ENCODE peak calls at places on chromosomes 3 and 15, in eight cellular contexts. G, E, L, Y, X, H, O and V are unnamed samples.

GRCh38 chr15:34018021-34018645 is 20.9 kb downstream of the AVEN start:
- DNase-seq in H (no peak), Y (peak; percentile 18), O (no peak), X (no peak), L (no peak), E (no peak), G (no peak), V (no peak)

GRCh38 chr15:88299502-88299901 is 43.0 kb upstream of the NTRK3 start:
- DNase-seq in E (no peak), O (no peak), X (no peak), H (no peak), L (no peak), Y (no peak), G (no peak), V (no peak)

GRCh38 chr15:96102631-96103030 is 227.9 kb upstream of the NR2F2 start:
- DNase-seq in O (no peak), L (no peak), X (no peak), G (no peak), E (no peak), H (no peak), Y (no peak), V (no peak)

GRCh38 chr3:117059054-117059989 is 349.7 kb downstream of the TUSC7 start:
- DNase-seq in H (peak; percentile 52), X (no peak), E (peak; percentile 48), Y (peak; percentile 20), L (peak; percentile 23), G (no peak), O (no peak), V (no peak)

GRCh38 chr3:27483117-27484001 is 825 bp downstream of the SLC4A7 start:
- DNase-seq in O (no peak), L (peak; percentile 81), H (peak; percentile 58), X (peak; percentile 3), E (peak; percentile 84), G (peak; percentile 50), Y (peak; percentile 86), V (peak; percentile 53)

GRCh38 chr3:82685761-82686160 is 924.3 kb upstream of the GBE1 start:
- DNase-seq in Y (peak; percentile 85), G (no peak), X (no peak), O (no peak), E (no peak), H (no peak), L (no peak), V (no peak)

GRCh38 chr3:30644615-30645014 is 38.2 kb downstream of the TGFBR2 start:
- DNase-seq in Y (peak; percentile 76), X (no peak), E (peak; percentile 81), O (peak; percentile 73), H (no peak), L (peak; percentile 64), G (peak; percentile 64), V (peak; percentile 64)

GRCh38 chr3:126781889-126782491 is 78.0 kb downstream of the CHCHD6 start:
- DNase-seq in E (peak; percentile 81), H (peak; percentile 4), G (no peak), Y (peak; percentile 97), X (no peak), L (peak; percentile 90), O (no peak), V (peak; percentile 81)

GRCh38 chr3:189512039-189512438 is 119.2 kb upstream of the TP63 start:
- DNase-seq in Y (no peak), H (no peak), X (no peak), G (no peak), E (no peak), L (no peak), O (no peak), V (no peak)

GRCh38 chr3:185152433-185153169 is at the start of gene C3orf70:
- DNase-seq in G (peak; percentile 71), Y (peak; percentile 49), L (peak; percentile 54), X (no peak), H (peak; percentile 54), E (peak; percentile 57), O (peak; percentile 20), V (no peak)

GRCh38 chr3:50154840-50155490 is at the start of gene SEMA3F:
- DNase-seq in G (peak; percentile 65), H (peak; percentile 92), X (no peak), L (peak; percentile 55), E (peak; percentile 49), O (no peak), Y (peak; percentile 51), V (no peak)

GRCh38 chr15:86555114-86555513 is 475.4 kb downstream of the AGBL1 start:
- DNase-seq in Y (no peak), X (no peak), H (no peak), L (no peak), G (no peak), E (no peak), O (no peak), V (no peak)

GRCh38 chr3:13022348-13023250 is 50.6 kb downstream of the IQSEC1 start:
- DNase-seq in H (peak; percentile 37), E (peak; percentile 73), Y (peak; percentile 86), L (peak; percentile 91), X (peak; percentile 50), G (peak; percentile 87), O (peak; percentile 53), V (peak; percentile 23)

GRCh38 chr15:74889390-74889881 is 406 bp upstream of the MPI start:
- DNase-seq in Y (peak; percentile 42), L (no peak), E (peak; percentile 40), H (peak; percentile 45), O (no peak), X (no peak), G (peak; percentile 46), V (no peak)

GRCh38 chr3:7589526-7589925 is 728.6 kb downstream of the GRM7 start:
- DNase-seq in L (no peak), H (no peak), E (no peak), G (no peak), Y (no peak), O (no peak), X (no peak), V (no peak)

GRCh38 chr3:185423178-185423577 is 60.2 kb downstream of the MAP3K13 start:
- DNase-seq in X (no peak), Y (peak; percentile 26), L (no peak), O (no peak), G (no peak), H (no peak), E (peak; percentile 15), V (no peak)

GRCh38 chr3:50057756-50058155 is 31.0 kb upstream of the RBM5 start:
- DNase-seq in X (no peak), L (no peak), Y (no peak), O (no peak), G (no peak), E (no peak), H (no peak), V (no peak)

GRCh38 chr3:2511356-2511755 is 412.7 kb downstream of the CNTN4 start:
- DNase-seq in L (no peak), O (no peak), H (peak; percentile 42), E (no peak), G (no peak), X (no peak), Y (no peak), V (no peak)

GRCh38 chr3:113136529-113136928 is 74.8 kb upstream of the BOC start:
- DNase-seq in X (no peak), G (no peak), O (no peak), Y (no peak), L (no peak), E (no peak), H (no peak), V (no peak)

GRCh38 chr3:100992086-100993033 is 861 bp downstream of the ABI3BP start:
- DNase-seq in L (peak; percentile 48), O (no peak), E (peak; percentile 65), H (no peak), G (no peak), X (no peak), Y (no peak), V (no peak)

GRCh38 chr3:193869221-193870201 is 266.4 kb upstream of the HES1 start:
- DNase-seq in X (no peak), L (peak; percentile 95), H (no peak), E (peak; percentile 85), O (no peak), Y (peak; percentile 91), G (peak; percentile 57), V (peak; percentile 4)

GRCh38 chr3:54882114-54882833 is 45.6 kb downstream of the LRTM1 start:
- DNase-seq in G (no peak), L (peak; percentile 97), E (peak; percentile 80), Y (peak; percentile 98), X (no peak), O (no peak), H (no peak), V (peak; percentile 94)

GRCh38 chr3:131568460-131568859 is 65.7 kb upstream of the MRPL3 start:
- DNase-seq in Y (no peak), X (no peak), H (peak; percentile 17), L (no peak), E (no peak), O (no peak), G (no peak), V (no peak)
- TF ChIP-seq CTCF in Y (no peak), X (no peak), H (no peak), L (no peak), E (no peak), O (no peak), G (no peak), V (peak; percentile 11)

DNA sequence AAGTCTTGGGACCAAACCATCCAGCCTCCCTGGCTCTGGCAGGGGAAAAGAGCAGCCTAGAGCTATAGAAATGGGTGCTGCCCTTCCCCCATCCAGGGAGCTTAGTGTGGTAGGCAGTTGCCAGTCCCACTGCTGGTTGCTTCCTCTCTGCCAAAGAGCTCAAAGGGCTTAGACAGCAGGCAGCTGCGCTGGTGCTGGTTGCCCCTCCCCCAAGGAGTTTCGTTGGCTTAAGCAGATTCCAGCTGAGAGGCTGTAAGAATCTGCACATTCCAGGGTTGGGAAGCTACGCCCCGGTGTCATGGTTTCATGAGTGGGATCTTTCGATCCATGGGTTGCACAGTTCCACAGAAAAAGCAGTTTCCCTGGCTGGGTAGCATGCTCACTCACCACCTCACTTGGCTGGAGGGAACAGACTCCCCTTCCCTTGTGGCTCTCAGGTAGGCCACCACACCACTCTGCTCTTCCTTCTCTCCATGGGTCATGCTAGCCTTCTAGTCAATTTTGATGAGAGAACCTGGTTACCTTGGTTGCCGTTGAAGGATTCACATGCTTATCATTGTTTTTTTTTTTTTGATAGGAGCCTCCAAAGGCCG is 195.1 kb downstream of the EPHA6 start:
- DNase-seq in X (no peak), Y (no peak), E (no peak), H (no peak), L (no peak), G (no peak), O (no peak), V (no peak)
- H3K4me3 ChIP-seq in X (no peak overlapping the region), Y (no peak overlapping the region), E (no peak overlapping the region), H (no peak overlapping the region), L (no peak overlapping the region), G (no peak overlapping the region), O (no peak overlapping the region), V (no peak overlapping the region)

GRCh38 chr3:161852744-161853143 is 356.1 kb downstream of the OTOL1 start:
- DNase-seq in O (no peak), H (no peak), Y (no peak), G (no peak), X (no peak), E (no peak), L (no peak), V (no peak)

GRCh38 chr3:161854232-161854771 is 357.7 kb downstream of the OTOL1 start:
- DNase-seq in L (peak; percentile 84), Y (peak; percentile 87), E (peak; percentile 47), X (no peak), O (no peak), H (peak; percentile 18), G (no peak), V (peak; percentile 62)

GRCh38 chr3:161851941-161852566 is 355.4 kb downstream of the OTOL1 start:
- DNase-seq in E (peak; percentile 57), G (no peak), L (peak; percentile 55), X (no peak), H (peak; percentile 48), Y (peak; percentile 12), O (peak; percentile 19), V (no peak)
- TF ChIP-seq CTCF in E (peak; percentile 87), G (peak; percentile 68), L (peak; percentile 93), X (peak; percentile 57), H (peak; percentile 83), Y (peak; percentile 77), O (peak; percentile 53), V (peak; percentile 92)

GRCh38 chr15:100901702-100902435 is 17.3 kb upstream of the LRRK1 start:
- DNase-seq in O (no peak), L (no peak), E (peak; percentile 23), Y (no peak), H (no peak), X (no peak), G (no peak), V (peak; percentile 23)
- H3K4me3 ChIP-seq in O (peak overlapping the region; percentile 20), L (no peak overlapping the region), E (peak overlapping the region; percentile 22), Y (no peak overlapping the region), H (no peak overlapping the region), X (peak overlapping the region; percentile 66), G (peak overlapping the region; percentile 30), V (no peak overlapping the region)